ENCODE peak calls at places on chromosomes 16 and 17, in four cellular contexts. A is K562, V is H1, U is GM12878. M is an unnamed sample.

GRCh38 chr17:64084086-64084939 is 45.6 kb downstream of the ERN1 start:
- DNase-seq in A (peak), V (no peak), U (no peak), M (peak)

GRCh38 chr16:23724438-23725131 is 11.6 kb upstream of the ERN2 start:
- DNase-seq in A (no peak), V (no peak), U (no peak), M (no peak)

GRCh38 chr16:64375386-64375980 is 746.4 kb downstream of the CDH11 start:
- DNase-seq in A (no peak), V (no peak), U (no peak), M (no peak)

GRCh38 chr16:87317766-87318121 is 552 bp upstream of the C16orf95 start:
- DNase-seq in A (no peak), V (no peak), U (no peak), M (peak)

GRCh38 chr17:77247048-77247541 is 106.3 kb downstream of the SEC14L1 start:
- DNase-seq in A (peak), V (peak), U (no peak), M (peak)

GRCh38 chr16:73544266-73544665 is 496.3 kb upstream of the ZFHX3 start:
- DNase-seq in A (no peak), V (no peak), U (no peak), M (no peak)

GRCh38 chr17:77865109-77865611 is 93.3 kb upstream of the TNRC6C start:
- DNase-seq in A (no peak), V (no peak), U (no peak), M (no peak)

GRCh38 chr17:39174907-39175694 is 9.1 kb upstream of the ARL5C start:
- DNase-seq in A (peak), V (peak), U (no peak), M (peak)

GRCh38 chr17:60602385-60602742 is 2.4 kb downstream of the PPM1D start:
- DNase-seq in A (no peak), V (peak), U (no peak), M (no peak)

GRCh38 chr16:53465606-53466290 is 31.5 kb downstream of the RBL2 start:
- DNase-seq in A (no peak), V (no peak), U (no peak), M (no peak)

GRCh38 chr16:7393680-7394079 is 61.0 kb downstream of the RBFOX1 start:
- DNase-seq in A (no peak), V (no peak), U (no peak), M (no peak)

GRCh38 chr17:62882284-62882683 is 74.2 kb upstream of the MARCHF10 start:
- DNase-seq in A (no peak), V (no peak), U (no peak), M (no peak)

GRCh38 chr16:72921620-72922019 is 126.3 kb downstream of the ZFHX3 start:
- DNase-seq in A (no peak), V (no peak), U (no peak), M (no peak)

GRCh38 chr16:87570938-87571867 is 31.1 kb upstream of the JPH3 start:
- DNase-seq in A (peak), V (peak), U (no peak), M (peak)

GRCh38 chr16:8861563-8862308 is 7.1 kb downstream of the CARHSP1 start:
- DNase-seq in A (no peak), V (no peak), U (no peak), M (peak)

GRCh38 chr16:16028311-16028999 is 79.0 kb downstream of the ABCC1 start:
- DNase-seq in A (no peak), V (no peak), U (no peak), M (no peak)

GRCh38 chr17:37786481-37786880 is 41.6 kb upstream of the HNF1B start:
- DNase-seq in A (no peak), V (no peak), U (no peak), M (no peak)

GRCh38 chr17:17940451-17940911 is 31.7 kb downstream of the TOM1L2 start:
- DNase-seq in A (no peak), V (no peak), U (no peak), M (no peak)

GRCh38 chr17:62591323-62591722 is 36.1 kb upstream of the MRC2 start:
- DNase-seq in A (no peak), V (no peak), U (no peak), M (no peak)

GRCh38 chr16:12231666-12232065 is 255.1 kb downstream of the SNX29 start:
- DNase-seq in A (no peak), V (no peak), U (no peak), M (no peak)

GRCh38 chr16:12228079-12228606 is 251.6 kb downstream of the SNX29 start:
- DNase-seq in A (no peak), V (no peak), U (no peak), M (no peak)

GRCh38 chr16:12225816-12226480 is 249.4 kb downstream of the SNX29 start:
- DNase-seq in A (no peak), V (no peak), U (no peak), M (no peak)

GRCh38 chr16:12228607-12229499 is 252.3 kb downstream of the SNX29 start:
- DNase-seq in A (peak), V (peak), U (no peak), M (peak)

DNA sequence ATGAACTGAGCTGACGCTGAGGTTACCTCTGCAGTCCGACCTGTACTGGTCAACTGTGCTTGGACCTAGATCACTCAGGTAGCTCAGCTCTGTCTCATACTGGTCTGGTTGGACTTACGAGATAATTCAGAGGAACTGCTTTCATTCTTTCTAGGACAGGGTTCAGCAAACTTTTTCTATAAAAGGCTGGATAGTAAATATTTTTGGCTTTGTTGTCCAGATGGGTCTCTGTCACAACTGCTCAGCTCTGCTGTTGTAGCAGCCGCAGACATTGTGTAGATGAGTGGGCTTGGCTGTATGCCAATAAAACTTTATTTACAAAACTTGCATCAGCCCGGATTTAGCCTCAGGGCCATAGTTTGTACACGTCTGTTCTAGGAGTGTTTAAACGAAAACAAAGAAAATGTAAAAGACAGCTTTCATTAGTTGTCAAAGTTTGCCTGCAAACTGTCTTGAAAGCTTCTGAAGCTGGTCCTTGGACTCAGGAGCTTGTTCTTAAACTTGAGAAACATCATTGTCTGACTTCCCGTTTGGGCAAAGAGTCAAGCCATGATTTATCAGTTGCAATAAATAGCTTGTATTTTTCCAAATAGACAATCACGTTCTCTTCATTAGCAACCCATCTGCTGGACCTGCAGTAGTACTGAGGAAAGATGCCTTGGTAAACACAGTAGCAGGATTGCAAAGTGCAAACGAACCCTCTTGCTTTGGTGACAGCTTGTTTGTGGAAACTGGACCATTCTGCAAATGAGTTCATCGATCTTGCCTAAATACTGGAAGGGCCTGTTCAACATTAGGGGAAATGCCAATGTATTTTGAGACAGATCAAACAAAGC is 253.4 kb downstream of the SNX29 start:
- DNase-seq in A (no peak), V (no peak), U (no peak), M (peak)
- TF ChIP-seq JUND in A (no peak), V (no peak), U (no peak), M (no peak)

DNA sequence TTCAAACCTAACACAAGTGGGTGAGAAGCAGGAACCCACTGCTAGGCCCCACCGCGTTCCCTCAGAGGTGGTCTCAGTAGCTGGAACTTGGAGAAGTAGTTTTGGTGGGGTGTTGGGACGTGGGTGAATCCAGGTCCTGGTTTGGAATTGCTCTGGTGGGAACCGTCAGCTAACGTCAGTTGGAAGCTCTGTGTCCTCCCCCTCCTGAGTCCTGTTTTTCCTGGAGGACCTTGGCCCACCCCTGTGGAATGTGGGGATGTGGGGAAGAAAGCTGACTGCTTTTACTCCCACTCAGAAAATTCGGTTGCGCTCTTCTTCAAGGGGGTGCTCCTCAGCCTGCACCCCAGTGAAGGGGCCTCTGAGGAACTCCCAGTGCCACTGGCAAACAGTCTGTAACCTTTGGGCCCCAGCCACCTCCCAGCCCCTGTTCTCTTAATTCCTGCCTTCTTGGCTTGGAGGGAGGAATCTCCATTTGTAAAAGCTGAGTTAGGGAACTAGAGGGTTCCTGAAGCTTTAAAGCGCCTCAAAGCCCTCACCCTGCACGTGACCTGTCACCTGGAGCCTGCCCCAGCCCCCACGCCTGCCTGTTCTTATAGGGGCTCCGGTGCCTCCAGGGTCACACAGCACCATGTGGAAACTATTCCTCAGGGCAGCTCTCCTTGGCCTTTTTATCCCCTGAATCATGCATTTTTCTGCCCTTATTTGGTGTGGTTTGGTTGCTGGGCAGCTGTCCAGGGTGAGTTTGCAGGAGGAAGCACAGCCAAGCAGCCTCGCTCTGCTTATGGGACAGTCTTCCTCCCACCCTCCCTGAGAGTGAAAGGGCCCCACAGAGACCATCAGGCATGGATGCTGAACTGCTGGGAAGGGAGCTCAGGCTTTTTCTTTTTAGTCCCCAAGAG is 16.2 kb upstream of the NAGLU start:
- DNase-seq in A (no peak), V (peak), U (no peak), M (peak)
- TF ChIP-seq CREB1 in A (no peak), V (no peak), U (no peak), M (no peak)

GRCh38 chr16:48164907-48165715 is 9.3 kb upstream of the ABCC12 start:
- DNase-seq in A (peak), V (peak), U (no peak), M (peak)
- TF ChIP-seq JUND in A (no peak), V (no peak), U (no peak), M (no peak)

GRCh38 chr16:3906363-3906762 is 25.9 kb upstream of the CREBBP start:
- DNase-seq in A (no peak), V (no peak), U (no peak), M (no peak)

GRCh38 chr16:3907586-3907985 is 27.1 kb upstream of the CREBBP start:
- DNase-seq in A (no peak), V (peak), U (no peak), M (no peak)

GRCh38 chr16:3909791-3910583 is 29.5 kb upstream of the CREBBP start:
- DNase-seq in A (no peak), V (no peak), U (no peak), M (no peak)

GRCh38 chr16:3912373-3912772 is 31.9 kb upstream of the CREBBP start:
- DNase-seq in A (no peak), V (no peak), U (no peak), M (no peak)

GRCh38 chr16:3908951-3909437 is 28.5 kb upstream of the CREBBP start:
- DNase-seq in A (no peak), V (no peak), U (no peak), M (peak)
- TF ChIP-seq CREB1 in A (no peak), V (no peak), U (no peak), M (no peak)

GRCh38 chr16:27690604-27691003 is 140.7 kb downstream of the KATNIP start:
- DNase-seq in A (peak), V (peak), U (no peak), M (peak)
- TF ChIP-seq JUND in A (no peak), V (no peak), U (no peak), M (no peak)

GRCh38 chr17:81388612-81389367 is 6.5 kb upstream of the BAHCC1 start:
- DNase-seq in A (no peak), V (peak), U (no peak), M (peak)
- TF ChIP-seq CREB1 in A (no peak), V (no peak), U (no peak), M (no peak)

GRCh38 chr16:58127033-58127556 is 2.1 kb downstream of the CFAP20 start:
- DNase-seq in A (no peak), V (no peak), U (no peak), M (peak)

GRCh38 chr16:58127634-58128033 is 1.5 kb downstream of the CFAP20 start:
- DNase-seq in A (no peak), V (no peak), U (no peak), M (no peak)

GRCh38 chr16:58129097-58129936 is at the start of gene CFAP20:
- DNase-seq in A (peak), V (peak), U (peak), M (peak)

GRCh38 chr16:58128181-58128631 is 975 bp downstream of the CFAP20 start:
- DNase-seq in A (no peak), V (no peak), U (no peak), M (peak)

GRCh38 chr16:58128721-58129096 is 472 bp downstream of the CFAP20 start:
- DNase-seq in A (peak), V (peak), U (no peak), M (no peak)
- TF ChIP-seq JUND in A (no peak), V (no peak), U (no peak), M (no peak)

DNA sequence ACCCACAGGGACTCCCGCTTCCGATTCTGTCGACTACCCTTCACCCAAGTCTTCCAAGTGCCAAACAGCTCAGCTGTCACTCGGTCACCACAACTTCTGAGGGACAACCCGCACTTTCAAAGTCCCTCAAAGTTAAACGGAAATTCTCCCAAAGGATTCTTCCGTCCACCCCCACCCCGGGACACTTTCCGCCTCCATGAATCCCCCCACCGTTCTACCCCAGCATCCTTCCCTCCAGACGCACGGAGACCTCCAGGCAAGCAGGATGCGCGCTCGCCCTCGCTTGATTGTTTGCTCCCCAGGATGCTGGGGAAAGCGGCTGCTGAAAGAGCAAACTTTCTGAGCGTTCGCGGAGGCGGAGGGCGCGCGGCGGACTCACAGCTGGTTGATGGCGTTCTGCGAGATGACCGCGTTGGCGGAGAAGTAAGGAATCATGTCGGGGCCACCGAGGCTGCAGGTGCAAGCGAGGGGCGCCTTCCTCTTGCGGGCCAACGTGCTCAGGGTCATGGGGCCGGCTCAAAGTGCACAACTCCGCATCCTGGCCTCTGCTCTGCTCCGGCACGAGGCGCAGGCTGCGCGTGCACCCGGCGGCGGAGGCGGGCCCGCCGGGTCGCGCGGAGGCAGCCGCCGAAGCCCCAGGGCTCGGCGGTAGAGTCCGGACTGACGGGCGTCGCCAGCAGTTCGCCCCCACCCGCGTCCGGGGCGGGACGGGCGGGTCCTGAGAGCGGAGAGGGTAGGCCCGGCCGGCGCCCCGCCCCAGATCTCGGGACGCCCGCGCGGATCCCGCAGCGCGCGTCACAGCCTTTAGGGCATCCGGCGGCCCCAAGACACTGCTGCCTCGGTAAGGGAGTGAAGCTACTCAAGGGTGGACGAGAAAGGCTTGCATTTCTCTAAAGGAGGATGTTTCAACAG is 138.3 kb upstream of the CORO6 start:
- DNase-seq in A (no peak), V (peak), U (peak), M (peak)
- TF ChIP-seq CREB1 in A (no peak), V (no peak), U (peak), M (no peak)

DNA sequence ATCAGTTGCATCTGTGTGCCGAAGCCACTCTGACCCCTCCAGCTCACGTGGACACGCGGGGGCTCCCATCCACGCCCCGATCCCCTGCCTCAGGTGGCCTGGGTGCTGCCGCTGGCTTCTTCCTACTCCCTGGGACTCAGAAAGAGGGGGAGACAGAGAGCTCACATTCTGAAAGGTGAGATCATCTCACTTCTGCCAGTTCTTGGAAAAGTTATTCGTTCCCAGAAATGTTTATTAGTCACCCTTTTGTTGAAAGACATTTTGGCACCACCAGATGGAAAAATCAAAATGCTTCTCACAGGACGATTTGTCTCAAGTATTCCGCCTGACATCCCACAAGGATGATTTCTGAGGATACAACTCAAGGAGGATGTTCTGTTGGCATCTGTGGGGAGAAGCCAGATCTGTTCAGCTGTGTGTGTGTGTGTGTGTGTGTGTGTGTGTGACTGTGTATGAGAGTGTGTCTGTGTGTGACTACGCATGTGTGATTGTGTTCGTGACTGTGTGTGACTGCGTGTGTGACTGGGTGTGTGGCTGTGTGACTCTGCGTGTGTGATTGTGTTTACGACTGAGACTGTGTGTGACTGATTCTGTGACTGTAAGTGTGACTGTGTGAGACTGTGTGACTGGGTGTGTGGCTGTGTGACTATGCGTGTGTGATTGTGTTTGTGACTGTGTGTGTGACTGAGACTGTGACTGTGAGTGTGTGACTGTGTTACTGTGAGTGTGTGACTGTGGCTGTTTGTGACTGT is 207.3 kb downstream of the NTN1 start:
- DNase-seq in A (no peak), V (no peak), U (no peak), M (no peak)
- TF ChIP-seq JUND in A (no peak), V (no peak), U (no peak), M (no peak)

GRCh38 chr17:68315930-68316329 is 24.6 kb downstream of the ARSG start:
- DNase-seq in A (no peak), V (no peak), U (no peak), M (no peak)

GRCh38 chr17:68307443-68307842 is 16.1 kb downstream of the ARSG start:
- DNase-seq in A (no peak), V (no peak), U (no peak), M (no peak)

GRCh38 chr17:68305132-68305531 is 13.8 kb downstream of the ARSG start:
- DNase-seq in A (no peak), V (no peak), U (no peak), M (no peak)

GRCh38 chr17:68314916-68315535 is 23.7 kb downstream of the ARSG start:
- DNase-seq in A (no peak), V (no peak), U (no peak), M (no peak)

GRCh38 chr17:68310141-68310540 is 18.8 kb downstream of the ARSG start:
- DNase-seq in A (no peak), V (no peak), U (no peak), M (no peak)
- TF ChIP-seq CREB1 in A (no peak), V (no peak), U (no peak), M (no peak)

M was measured in HepG2.